ENCODE peak calls at places on chromosomes 1 and 21, in ten cellular contexts. V is fibroblast of lung; B is IMR-90; T is mucosa of descending colon; I is gastrocnemius medialis; U is CD4-positive, alpha-beta T cell; E is neural progenitor cell; H is body of pancreas; L is PC-3; J is left lung. Z is an unnamed sample. For H3K9me3, the result is how much of the 10 kb centered on the place peaks cover.

GRCh38 chr21:39674794-39675193 is 62.1 kb downstream of the B3GALT5 start:
- DNase-seq in V (no peak), B (no peak), T (no peak), I (no peak), U (no peak), E (no peak), H (no peak), L (no peak), J (no peak), Z (no peak)

GRCh38 chr1:92764116-92764515 is 20.8 kb downstream of the EVI5 start:
- DNase-seq in V (peak), B (no peak), T (no peak), I (no peak), U (no peak), E (no peak), H (no peak), L (no peak), J (no peak), Z (no peak)

GRCh38 chr1:172144445-172145060 is 275.9 kb upstream of the C1orf105 start:
- DNase-seq in V (peak), B (peak), T (peak), I (peak), U (no peak), E (no peak), H (peak), L (no peak), J (peak), Z (peak)

GRCh38 chr1:169207825-169208520 is 101.5 kb downstream of the ATP1B1 start:
- DNase-seq in V (peak), B (no peak), T (no peak), I (no peak), U (no peak), E (no peak), H (no peak), L (no peak), J (no peak), Z (no peak)

GRCh38 chr1:33454646-33455282 is 17.7 kb upstream of the ZSCAN20 start:
- DNase-seq in V (peak), B (no peak), T (no peak), I (no peak), U (no peak), E (no peak), H (no peak), L (no peak), J (no peak), Z (no peak)

GRCh38 chr1:31939484-31940329 is 1.5 kb upstream of the PTP4A2 start:
- DNase-seq in V (peak), B (peak), T (peak), I (peak), U (peak), E (peak), H (peak), L (peak), J (peak), Z (no peak)

GRCh38 chr1:31346882-31347281 is 26.0 kb downstream of the FABP3 start:
- DNase-seq in V (no peak), B (no peak), T (no peak), I (no peak), U (no peak), E (no peak), H (no peak), L (no peak), J (no peak), Z (no peak)

GRCh38 chr1:25098717-25099116 is 133.6 kb downstream of the SYF2 start:
- DNase-seq in V (peak), B (no peak), T (no peak), I (no peak), U (no peak), E (no peak), H (no peak), L (no peak), J (no peak), Z (no peak)

GRCh38 chr1:979744-980072 is 2.2 kb downstream of the PERM1 start:
- DNase-seq in V (no peak), B (no peak), T (no peak), I (no peak), U (no peak), E (no peak), H (no peak), L (no peak), J (no peak), Z (no peak)

GRCh38 chr1:97826820-97827219 is 94.0 kb downstream of the DPYD start:
- DNase-seq in V (no peak), B (no peak), T (no peak), I (no peak), U (no peak), E (no peak), H (no peak), L (no peak), J (no peak), Z (no peak)

GRCh38 chr21:28442624-28443023 is 550.1 kb downstream of the LTN1 start:
- DNase-seq in V (peak), B (peak), T (no peak), I (no peak), U (no peak), E (no peak), H (no peak), L (peak), J (no peak), Z (no peak)

GRCh38 chr1:238738942-238739341 is 647.4 kb upstream of the CHRM3 start:
- DNase-seq in V (peak), B (no peak), T (no peak), I (no peak), U (no peak), E (peak), H (no peak), L (no peak), J (no peak), Z (no peak)

GRCh38 chr1:80767711-80768110 is 1033.0 kb upstream of the ADGRL2 start:
- DNase-seq in V (no peak), B (no peak), T (no peak), I (no peak), U (no peak), E (no peak), H (no peak), L (no peak), J (no peak), Z (no peak)

GRCh38 chr21:46480466-46480865 is 21.8 kb downstream of the DIP2A start:
- DNase-seq in V (no peak), B (no peak), T (no peak), I (no peak), U (no peak), E (no peak), H (peak), L (no peak), J (no peak), Z (no peak)

GRCh38 chr1:64291931-64292330 is 88.5 kb downstream of the UBE2U start:
- DNase-seq in V (no peak), B (no peak), T (no peak), I (no peak), U (no peak), E (no peak), H (no peak), L (no peak), J (no peak), Z (no peak)

GRCh38 chr1:174314433-174314832 is 133.3 kb upstream of the GPR52 start:
- DNase-seq in V (no peak), B (no peak), T (no peak), I (no peak), U (no peak), E (no peak), H (no peak), L (no peak), J (no peak), Z (no peak)

GRCh38 chr1:44819594-44820327 is 11.4 kb downstream of the BTBD19 start:
- DNase-seq in V (peak), B (peak), T (peak), I (peak), U (peak), E (peak), H (peak), L (peak), J (peak), Z (peak)
- TF ChIP-seq CTCF in V (no peak), B (peak), T (no peak), I (no peak), U (no peak), E (peak), H (peak), L (no peak), J (no peak), Z (no peak)

GRCh38 chr1:151156515-151156819 is at the start of gene TNFAIP8L2:
- DNase-seq in V (no peak), B (no peak), T (peak), I (no peak), U (peak), E (peak), H (no peak), L (no peak), J (peak), Z (peak)
- H3K9me3 ChIP-seq in V (under half), B (under half), T (under half), I (under half), U (under half), E (under half), H (under half), L (under half), J (under half), Z (under half)

DNA sequence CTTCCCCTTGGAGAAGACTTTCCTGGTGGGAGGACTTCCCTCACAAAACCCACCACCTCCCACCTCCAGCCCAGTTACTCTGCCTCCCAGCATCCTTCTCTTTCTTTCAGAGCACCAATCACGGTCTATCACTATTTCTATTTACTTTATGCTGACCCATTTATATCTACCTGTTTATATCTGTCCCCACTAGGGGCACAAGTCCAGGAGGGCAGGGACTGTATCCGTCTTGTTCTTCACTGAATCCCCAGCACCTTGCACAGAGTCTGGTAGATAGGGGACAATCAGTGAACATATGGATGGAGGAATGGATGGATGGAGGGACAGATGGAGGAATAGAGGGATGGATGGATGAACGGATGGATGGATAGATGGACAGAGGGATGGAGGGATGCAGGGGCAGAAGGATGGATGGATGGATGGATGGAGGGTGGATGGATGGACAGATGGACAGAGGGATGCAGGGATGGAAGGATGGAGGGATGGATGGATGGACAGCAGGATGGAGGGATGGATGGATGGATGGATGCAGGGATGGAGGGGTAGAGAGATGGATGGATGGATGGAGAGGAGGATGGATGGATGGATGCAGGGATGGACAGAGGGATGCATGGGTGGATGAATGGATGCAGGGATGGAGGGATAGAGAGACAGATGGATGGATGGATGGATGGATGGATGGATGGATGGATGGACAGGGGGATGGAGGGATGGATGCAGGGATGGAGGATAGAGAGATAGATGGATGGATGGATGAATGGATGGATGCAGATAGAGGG is 5.5 kb downstream of the C1QB start:
- DNase-seq in V (no peak), B (no peak), T (no peak), I (no peak), U (no peak), E (no peak), H (no peak), L (no peak), J (no peak), Z (no peak)
- TF ChIP-seq CTCF in V (no peak), B (no peak), T (no peak), I (no peak), U (no peak), E (peak), H (no peak), L (peak), J (no peak), Z (no peak)

DNA sequence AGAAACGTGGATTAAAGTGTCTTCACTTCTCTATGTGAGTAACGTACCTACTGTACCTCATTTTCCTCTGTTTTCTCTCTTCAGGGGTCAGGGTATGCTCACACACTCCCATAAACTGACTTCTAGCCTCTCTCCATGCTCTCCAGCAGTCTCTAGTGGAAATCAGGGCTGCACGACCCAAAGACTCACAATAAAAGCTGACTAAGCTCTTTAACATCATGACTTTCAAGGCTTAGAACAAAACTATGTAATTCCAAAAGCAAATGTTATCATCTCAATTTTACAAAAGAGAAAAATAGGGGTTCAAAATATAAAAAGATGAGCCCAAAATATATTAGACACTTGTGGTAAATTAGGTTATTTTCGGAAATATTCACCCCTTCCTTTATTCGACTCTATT is 62.5 kb upstream of the KRTAP11-1 start:
- DNase-seq in V (no peak), B (no peak), T (no peak), I (no peak), U (no peak), E (no peak), H (no peak), L (no peak), J (no peak), Z (no peak)
- H3K9me3 ChIP-seq in V (under half), B (under half), T (half or more), I (under half), U (under half), E (under half), H (under half), L (under half), J (under half), Z (under half)

DNA sequence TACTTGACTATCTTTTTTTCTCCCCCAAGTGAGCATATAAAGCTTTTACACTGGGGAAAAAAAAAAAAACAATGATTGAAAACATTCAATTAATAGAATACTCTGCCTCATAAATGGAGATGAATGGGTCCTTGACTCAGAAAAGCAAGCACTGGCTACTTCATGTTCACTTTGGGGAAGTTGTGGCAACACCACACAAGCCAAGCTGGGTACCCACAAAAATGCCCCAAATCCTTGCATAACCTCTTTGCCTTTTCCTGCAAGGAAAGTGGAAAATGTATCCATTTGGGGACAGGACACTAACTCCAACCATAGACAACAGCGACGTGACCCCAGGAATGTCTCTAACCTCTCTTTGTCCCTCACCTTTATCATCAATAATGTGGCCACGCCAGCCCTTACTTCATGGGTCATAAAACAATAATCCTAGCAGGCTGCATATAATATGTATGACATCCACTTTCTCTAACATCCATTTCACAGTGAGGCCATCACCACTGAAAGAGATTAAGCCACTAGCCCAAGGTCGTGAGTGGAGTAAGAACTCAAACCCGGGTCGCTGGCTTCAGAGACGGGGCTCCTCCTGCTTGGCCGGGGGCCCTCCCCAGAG is 2.3 kb downstream of the ECE1 start:
- DNase-seq in V (no peak), B (no peak), T (no peak), I (no peak), U (no peak), E (no peak), H (no peak), L (no peak), J (no peak), Z (no peak)
- TF ChIP-seq CTCF in V (no peak), B (no peak), T (no peak), I (no peak), U (no peak), E (no peak), H (no peak), L (no peak), J (no peak), Z (no peak)

GRCh38 chr1:157314408-157314807 is 176.2 kb upstream of the ETV3 start:
- DNase-seq in V (no peak), B (no peak), T (no peak), I (no peak), U (no peak), E (no peak), H (no peak), L (no peak), J (no peak), Z (no peak)

GRCh38 chr1:157325220-157325619 is 187.0 kb upstream of the ETV3 start:
- DNase-seq in V (no peak), B (no peak), T (no peak), I (no peak), U (no peak), E (no peak), H (no peak), L (no peak), J (no peak), Z (no peak)

GRCh38 chr1:157315544-157315943 is 177.3 kb upstream of the ETV3 start:
- DNase-seq in V (no peak), B (no peak), T (no peak), I (no peak), U (no peak), E (no peak), H (no peak), L (no peak), J (no peak), Z (no peak)

GRCh38 chr1:157319567-157319966 is 181.4 kb upstream of the ETV3 start:
- DNase-seq in V (no peak), B (no peak), T (no peak), I (no peak), U (no peak), E (no peak), H (no peak), L (no peak), J (no peak), Z (no peak)
- H3K9me3 ChIP-seq in V (under half), B (under half), T (under half), I (under half), U (under half), E (under half), H (under half), L (under half), J (under half), Z (under half)

GRCh38 chr21:23725576-23725975 is 1881.7 kb downstream of the MRPL39 start:
- DNase-seq in V (no peak), B (no peak), T (no peak), I (no peak), U (no peak), E (no peak), H (no peak), L (peak), J (no peak), Z (no peak)
- TF ChIP-seq CTCF in V (no peak), B (no peak), T (no peak), I (no peak), U (no peak), E (peak), H (no peak), L (peak), J (no peak), Z (no peak)

Z was measured in tibial artery.